ENCODE peak calls at places on chromosomes 16 and 17, in seven cellular contexts. F, S, R, B, X, K and O are unnamed samples.

GRCh38 chr17:47879776-47880452 is 16.1 kb upstream of the SP2 start:
- DNase-seq in F (no peak), S (no peak), R (no peak), B (no peak), X (no peak), K (no peak), O (no peak)

GRCh38 chr16:2194852-2195315 is 1.5 kb downstream of the CASKIN1 start:
- DNase-seq in F (peak), S (peak), R (no peak), B (peak), X (peak), K (peak), O (peak)

GRCh38 chr17:47650525-47651522 is 1.1 kb downstream of the KPNB1 start:
- DNase-seq in F (peak), S (peak), R (peak), B (peak), X (peak), K (peak), O (peak)

GRCh38 chr16:55717326-55717725 is 61.5 kb downstream of the SLC6A2 start:
- DNase-seq in F (no peak), S (no peak), R (no peak), B (no peak), X (no peak), K (no peak), O (no peak)

GRCh38 chr17:81400154-81400938 is 5.1 kb downstream of the BAHCC1 start:
- DNase-seq in F (no peak), S (peak), R (no peak), B (no peak), X (peak), K (no peak), O (no peak)

GRCh38 chr16:50298591-50299507 is 32.5 kb downstream of the ADCY7 start:
- DNase-seq in F (no peak), S (no peak), R (no peak), B (peak), X (no peak), K (no peak), O (no peak)

GRCh38 chr17:11331790-11332526 is 90.9 kb downstream of the SHISA6 start:
- DNase-seq in F (no peak), S (no peak), R (no peak), B (no peak), X (no peak), K (no peak), O (no peak)

GRCh38 chr16:53159781-53160436 is 105.1 kb downstream of the CHD9 start:
- DNase-seq in F (peak), S (peak), R (peak), B (peak), X (peak), K (peak), O (peak)

GRCh38 chr16:19524356-19524865 is 669 bp downstream of the CCP110 start:
- DNase-seq in F (no peak), S (peak), R (no peak), B (peak), X (no peak), K (no peak), O (no peak)

GRCh38 chr17:34740516-34740915 is 161.1 kb downstream of the TMEM132E start:
- DNase-seq in F (no peak), S (no peak), R (no peak), B (no peak), X (no peak), K (no peak), O (no peak)

GRCh38 chr16:55955845-55956244 is 80.7 kb upstream of the CES5A start:
- DNase-seq in F (no peak), S (no peak), R (no peak), B (no peak), X (no peak), K (no peak), O (no peak)

GRCh38 chr16:74999683-75000480 is 1.1 kb downstream of the ZNRF1 start:
- DNase-seq in F (no peak), S (no peak), R (no peak), B (peak), X (peak), K (peak), O (no peak)

GRCh38 chr16:84863485-84863814 is 43.7 kb downstream of the CRISPLD2 start:
- DNase-seq in F (no peak), S (no peak), R (no peak), B (no peak), X (no peak), K (no peak), O (no peak)

GRCh38 chr17:80487511-80487910 is 11.1 kb upstream of the NPTX1 start:
- DNase-seq in F (no peak), S (no peak), R (no peak), B (no peak), X (no peak), K (no peak), O (no peak)

GRCh38 chr16:89472711-89473075 is 17.7 kb downstream of the ANKRD11 start:
- DNase-seq in F (no peak), S (no peak), R (no peak), B (no peak), X (no peak), K (peak), O (no peak)

GRCh38 chr16:25692307-25692706 is 548 bp downstream of the HS3ST4 start:
- DNase-seq in F (no peak), S (no peak), R (no peak), B (peak), X (peak), K (no peak), O (no peak)

GRCh38 chr16:3713587-3714242 is 3.6 kb downstream of the TRAP1 start:
- DNase-seq in F (no peak), S (no peak), R (no peak), B (no peak), X (no peak), K (no peak), O (no peak)

GRCh38 chr17:48328457-48328856 is 101.6 kb downstream of the SKAP1 start:
- DNase-seq in F (no peak), S (no peak), R (no peak), B (no peak), X (no peak), K (no peak), O (no peak)

GRCh38 chr16:12545792-12546342 is 257.8 kb downstream of the CPPED1 start:
- DNase-seq in F (peak), S (no peak), R (no peak), B (no peak), X (no peak), K (no peak), O (no peak)

GRCh38 chr16:66741131-66741900 is 10.1 kb downstream of the DYNC1LI2 start:
- DNase-seq in F (no peak), S (peak), R (peak), B (peak), X (no peak), K (peak), O (peak)

GRCh38 chr16:56022818-56023217 is 147.6 kb upstream of the CES5A start:
- DNase-seq in F (no peak), S (no peak), R (no peak), B (no peak), X (no peak), K (no peak), O (no peak)

GRCh38 chr16:66534376-66534799 is 15.5 kb downstream of the TK2 start:
- DNase-seq in F (no peak), S (peak), R (no peak), B (no peak), X (no peak), K (no peak), O (no peak)

GRCh38 chr17:73641779-73642580 is 2.3 kb downstream of the SDK2 start:
- DNase-seq in F (no peak), S (no peak), R (no peak), B (peak), X (no peak), K (no peak), O (no peak)

GRCh38 chr16:55759983-55760664 is 72.8 kb downstream of the CES1 start:
- DNase-seq in F (no peak), S (no peak), R (no peak), B (no peak), X (peak), K (peak), O (no peak)

GRCh38 chr16:58658796-58659211 is 25.8 kb downstream of the SLC38A7 start:
- DNase-seq in F (no peak), S (no peak), R (no peak), B (no peak), X (no peak), K (no peak), O (no peak)

GRCh38 chr17:58207451-58207850 is 11.6 kb downstream of the MKS1 start:
- DNase-seq in F (no peak), S (no peak), R (no peak), B (no peak), X (no peak), K (no peak), O (no peak)

GRCh38 chr16:31363721-31364120 is 8.7 kb downstream of the ITGAX start:
- DNase-seq in F (no peak), S (no peak), R (no peak), B (no peak), X (no peak), K (no peak), O (no peak)

GRCh38 chr17:19728114-19728495 is 11.7 kb upstream of the SLC47A2 start:
- DNase-seq in F (no peak), S (no peak), R (no peak), B (peak), X (no peak), K (peak), O (no peak)

GRCh38 chr16:49019081-49019633 is 262.5 kb downstream of the CBLN1 start:
- DNase-seq in F (no peak), S (no peak), R (no peak), B (no peak), X (peak), K (no peak), O (no peak)

GRCh38 chr17:41678907-41679739 is 9.6 kb upstream of the EIF1 start:
- DNase-seq in F (peak), S (peak), R (no peak), B (no peak), X (no peak), K (no peak), O (no peak)

GRCh38 chr16:530111-530817 is 2.8 kb downstream of the CAPN15 start:
- DNase-seq in F (no peak), S (no peak), R (no peak), B (no peak), X (no peak), K (no peak), O (no peak)

DNA sequence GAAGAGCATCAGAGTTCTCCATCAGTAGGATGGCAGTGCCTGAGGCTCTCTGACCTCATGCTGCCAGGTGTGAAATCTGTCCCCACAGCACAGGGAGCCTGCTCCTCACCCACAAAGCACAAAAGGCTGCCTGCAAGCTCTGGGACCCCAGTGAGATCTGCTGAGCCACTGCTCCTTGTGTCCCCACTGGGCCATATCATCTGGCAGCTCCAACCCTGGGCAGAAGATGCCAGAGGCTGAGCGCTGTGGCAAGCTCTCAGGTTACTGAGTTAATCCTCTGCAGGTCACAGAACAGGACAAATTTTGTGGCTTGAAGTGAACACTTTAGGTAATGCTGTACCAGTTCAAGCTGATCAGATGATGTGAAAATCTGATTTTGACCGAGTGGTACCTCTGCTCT is 26.7 kb upstream of the ERN1 start:
- DNase-seq in F (no peak), S (no peak), R (no peak), B (no peak), X (no peak), K (no peak), O (no peak)
- TF ChIP-seq SIN3A in F (no peak), S (no peak), R (no peak), B (no peak), X (no peak), K (no peak), O (no peak)

GRCh38 chr17:76239538-76240274 is 587 bp downstream of the RNF157 start:
- DNase-seq in F (no peak), S (peak), R (no peak), B (peak), X (peak), K (no peak), O (no peak)

GRCh38 chr17:76241205-76241539 is 879 bp upstream of the RNF157 start:
- DNase-seq in F (no peak), S (no peak), R (no peak), B (no peak), X (no peak), K (peak), O (no peak)

GRCh38 chr17:76238847-76239537 is 1.3 kb downstream of the RNF157 start:
- DNase-seq in F (no peak), S (no peak), R (no peak), B (no peak), X (no peak), K (no peak), O (no peak)

GRCh38 chr17:76241776-76242175 is 1.5 kb upstream of the RNF157 start:
- DNase-seq in F (no peak), S (no peak), R (no peak), B (no peak), X (no peak), K (no peak), O (no peak)

DNA sequence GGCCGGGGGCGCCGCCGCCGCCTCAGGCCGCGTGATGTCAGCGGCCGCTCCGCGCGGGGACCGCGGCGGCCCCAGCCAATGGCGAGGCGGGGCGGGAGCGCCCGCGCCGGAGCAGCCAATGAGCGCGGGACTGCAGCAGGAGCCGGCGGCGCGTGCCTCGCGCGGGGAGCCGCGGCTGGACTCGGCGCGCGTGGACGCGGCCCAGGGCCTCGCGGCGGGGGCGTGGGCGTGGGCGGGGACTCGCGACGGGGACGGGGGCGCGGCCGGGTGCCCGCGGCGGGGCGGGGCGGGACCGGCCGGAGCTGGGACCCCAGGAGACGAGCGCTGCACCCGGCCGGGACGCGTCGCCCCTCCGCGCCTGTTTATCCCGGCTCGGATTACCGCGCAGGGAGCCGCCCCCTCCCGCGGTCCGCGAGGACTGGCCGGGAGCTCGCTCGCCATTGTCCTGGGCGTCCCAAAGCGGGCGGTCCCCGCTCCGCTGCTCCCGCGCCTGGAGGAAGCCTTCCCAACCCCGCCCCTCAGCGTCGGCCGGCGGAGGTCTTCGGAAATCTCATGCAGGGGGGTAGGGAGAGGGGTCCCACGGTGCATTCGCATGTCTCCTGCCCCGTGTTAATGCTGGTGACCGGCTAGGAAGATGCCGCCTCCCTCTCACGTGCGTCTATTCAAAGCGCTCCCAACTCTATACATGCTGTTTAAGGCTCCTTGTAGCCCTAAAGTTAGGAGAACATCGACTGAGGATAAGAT is at the start of gene RNF157:
- DNase-seq in F (no peak), S (peak), R (no peak), B (peak), X (peak), K (peak), O (no peak)
- TF ChIP-seq POLR2AphosphoS5 in F (no peak), S (peak), R (peak), B (peak), X (peak), K (no peak), O (no peak)

DNA sequence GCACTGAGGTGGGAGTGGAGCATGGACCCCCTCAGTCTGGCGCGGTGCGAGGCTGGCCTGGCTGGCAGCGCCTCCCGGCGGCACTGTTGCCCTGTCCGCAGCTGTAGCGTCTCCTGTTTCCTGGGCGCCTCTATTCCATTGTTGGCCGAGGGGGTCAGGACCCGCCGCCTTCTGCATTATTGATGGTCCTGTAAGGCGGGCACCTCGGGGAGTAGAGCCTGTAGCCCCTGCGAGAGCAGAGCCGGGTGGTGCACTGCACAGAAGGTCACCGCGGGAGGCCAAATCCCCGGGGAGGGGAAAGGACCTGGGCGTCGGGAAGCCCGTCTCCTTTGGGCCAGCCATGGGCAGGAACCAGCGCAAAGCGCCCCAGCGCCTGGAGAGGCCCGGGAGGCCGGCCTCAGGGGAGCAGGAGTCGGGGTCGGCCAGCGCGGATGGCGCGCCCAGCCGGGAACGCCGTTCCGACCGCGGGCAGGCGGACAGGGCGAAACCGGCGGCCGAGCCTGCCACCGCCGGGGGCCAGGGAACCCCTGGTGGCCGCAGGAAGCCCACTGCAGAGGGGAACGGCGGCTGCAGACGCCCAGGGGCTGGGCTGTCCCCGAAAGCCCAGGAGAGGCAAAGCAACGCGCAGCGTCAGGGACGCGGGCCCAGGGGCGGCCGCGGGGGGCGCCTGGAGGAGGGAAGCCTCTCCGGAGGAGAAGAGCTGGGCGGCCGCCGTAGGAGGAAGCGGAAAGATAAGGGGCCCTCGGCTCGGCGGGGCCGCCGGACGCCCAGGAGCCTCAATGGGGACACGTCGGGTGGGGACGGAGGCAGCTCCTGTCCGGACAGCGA is at the start of gene MYO15B:
- DNase-seq in F (no peak), S (peak), R (no peak), B (no peak), X (peak), K (no peak), O (no peak)
- TF ChIP-seq SIN3A in F (no peak), S (no peak), R (no peak), B (no peak), X (no peak), K (no peak), O (no peak)

GRCh38 chr17:1002771-1003555 is 6.0 kb downstream of the TIMM22 start:
- DNase-seq in F (no peak), S (no peak), R (no peak), B (no peak), X (no peak), K (no peak), O (no peak)

GRCh38 chr17:1003633-1003971 is 6.7 kb downstream of the TIMM22 start:
- DNase-seq in F (no peak), S (no peak), R (no peak), B (no peak), X (no peak), K (no peak), O (no peak)

GRCh38 chr17:1004769-1005295 is 7.9 kb downstream of the TIMM22 start:
- DNase-seq in F (no peak), S (peak), R (no peak), B (peak), X (no peak), K (no peak), O (no peak)

GRCh38 chr17:1005361-1005946 is 8.5 kb downstream of the TIMM22 start:
- DNase-seq in F (no peak), S (no peak), R (no peak), B (peak), X (no peak), K (no peak), O (no peak)

GRCh38 chr17:1003972-1004768 is 7.2 kb downstream of the TIMM22 start:
- DNase-seq in F (no peak), S (no peak), R (no peak), B (peak), X (no peak), K (no peak), O (no peak)
- TF ChIP-seq POLR2AphosphoS5 in F (no peak), S (no peak), R (no peak), B (peak), X (no peak), K (no peak), O (no peak)

DNA sequence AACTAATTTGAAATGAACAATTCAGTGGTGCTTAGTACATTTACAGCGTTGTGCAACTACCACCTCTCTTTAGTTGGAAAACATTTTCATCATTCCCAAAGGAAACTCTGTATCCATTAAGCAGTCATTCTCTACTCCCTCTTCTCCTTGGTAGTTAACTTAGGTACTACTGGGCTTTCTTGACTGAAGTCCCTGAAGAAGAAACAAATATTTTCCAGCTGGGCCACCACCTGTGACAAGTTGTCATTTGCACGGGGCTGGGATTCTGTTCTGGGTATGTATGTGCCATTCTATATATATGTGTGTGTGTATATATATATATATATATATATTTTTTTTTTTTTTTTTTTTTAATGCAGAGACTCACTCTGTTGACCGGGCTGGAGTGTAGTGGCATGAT is 15.4 kb upstream of the RMI2 start:
- DNase-seq in F (no peak), S (no peak), R (no peak), B (no peak), X (no peak), K (no peak), O (no peak)
- TF ChIP-seq SIN3A in F (no peak), S (no peak), R (no peak), B (no peak), X (no peak), K (no peak), O (no peak)

DNA sequence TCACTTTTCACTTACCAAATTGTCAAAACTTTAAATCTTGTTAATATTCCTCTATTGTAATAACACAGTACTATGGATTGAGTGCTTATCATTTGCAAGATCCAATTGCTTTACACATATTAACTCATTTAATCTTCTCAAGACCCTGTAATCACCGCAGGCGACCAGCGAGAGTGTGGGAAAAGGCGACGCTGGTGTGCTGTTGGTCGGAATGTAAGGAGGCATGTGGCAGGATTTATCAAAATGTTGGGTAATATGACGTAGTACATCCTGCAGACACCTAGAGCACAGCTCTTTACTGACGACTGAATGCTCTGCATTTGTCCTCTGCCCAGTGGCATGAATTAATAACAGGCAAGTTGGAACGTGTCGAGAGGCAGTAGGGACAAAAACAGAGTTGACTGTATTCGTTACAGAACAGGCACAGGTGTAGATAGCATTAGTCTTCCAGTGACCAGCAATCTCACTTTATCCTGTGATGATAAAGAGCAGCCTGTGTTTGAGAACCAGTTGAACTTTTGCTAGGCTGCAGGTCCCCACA is 80.3 kb downstream of the TNRC6C start:
- DNase-seq in F (no peak), S (no peak), R (no peak), B (no peak), X (no peak), K (no peak), O (no peak)
- TF ChIP-seq POLR2AphosphoS5 in F (no peak), S (no peak), R (no peak), B (no peak), X (no peak), K (no peak), O (no peak)